ENCODE peak calls at places on chromosome 20, in five cellular contexts. V is uterus, E is endodermal cell, P is AG04449, O is heart left ventricle. D is an unnamed sample.

GRCh38 chr20:42219005-42219404 is 600.8 kb upstream of the CHD6 start:
- DNase-seq in V (no peak), E (no peak), P (no peak), O (no peak), D (no peak)

GRCh38 chr20:50274570-50275430 is 84.2 kb downstream of the CEBPB start:
- DNase-seq in V (no peak), E (no peak), P (no peak), O (peak), D (no peak)

GRCh38 chr20:36646678-36647077 is 682 bp upstream of the SLA2 start:
- DNase-seq in V (no peak), E (no peak), P (no peak), O (no peak), D (no peak)

GRCh38 chr20:3559637-3560036 is 88.8 kb downstream of the ATRN start:
- DNase-seq in V (no peak), E (no peak), P (no peak), O (no peak), D (no peak)

GRCh38 chr20:63469019-63469712 is 3.3 kb downstream of the KCNQ2 start:
- DNase-seq in V (no peak), E (no peak), P (no peak), O (no peak), D (no peak)

GRCh38 chr20:48787861-48788375 is 39.9 kb downstream of the PREX1 start:
- DNase-seq in V (no peak), E (no peak), P (no peak), O (no peak), D (peak)

GRCh38 chr20:51860015-51860882 is 57.9 kb upstream of the SALL4 start:
- DNase-seq in V (no peak), E (no peak), P (no peak), O (no peak), D (peak)

GRCh38 chr20:57390604-57391438 is at the start of gene RBM38:
- DNase-seq in V (peak), E (peak), P (no peak), O (peak), D (peak)

GRCh38 chr20:18957328-18957727 is 143.7 kb downstream of the SCP2D1 start:
- DNase-seq in V (no peak), E (no peak), P (no peak), O (no peak), D (no peak)

GRCh38 chr20:23106271-23106851 is 20.2 kb upstream of the CD93 start:
- DNase-seq in V (no peak), E (no peak), P (no peak), O (no peak), D (no peak)

GRCh38 chr20:17137692-17138091 is 89.1 kb upstream of the PCSK2 start:
- DNase-seq in V (no peak), E (no peak), P (no peak), O (no peak), D (no peak)

GRCh38 chr20:50579511-50579910 is 69.3 kb downstream of the PTPN1 start:
- DNase-seq in V (no peak), E (no peak), P (no peak), O (no peak), D (no peak)

GRCh38 chr20:10982692-10983091 is 308.9 kb upstream of the JAG1 start:
- DNase-seq in V (peak), E (peak), P (peak), O (peak), D (peak)

GRCh38 chr20:50172347-50173013 is 18.1 kb upstream of the CEBPB start:
- DNase-seq in V (peak), E (peak), P (no peak), O (peak), D (peak)

GRCh38 chr20:43840382-43841070 is 74.1 kb upstream of the TOX2 start:
- DNase-seq in V (no peak), E (peak), P (no peak), O (no peak), D (peak)

GRCh38 chr20:2701671-2702081 is 9.1 kb downstream of the EBF4 start:
- DNase-seq in V (no peak), E (peak), P (no peak), O (no peak), D (no peak)

GRCh38 chr20:56003966-56004365 is 1.4 kb downstream of the CBLN4 start:
- DNase-seq in V (peak), E (peak), P (no peak), O (peak), D (no peak)

GRCh38 chr20:8127553-8128255 is 4.4 kb upstream of the PLCB1 start:
- DNase-seq in V (no peak), E (no peak), P (no peak), O (no peak), D (no peak)

GRCh38 chr20:34262488-34263288 is 21.5 kb downstream of the ASIP start:
- DNase-seq in V (peak), E (peak), P (no peak), O (no peak), D (peak)

GRCh38 chr20:51532577-51533191 is 9.8 kb downstream of the NFATC2 start:
- DNase-seq in V (no peak), E (no peak), P (no peak), O (peak), D (peak)

GRCh38 chr20:48761023-48761785 is 66.6 kb downstream of the PREX1 start:
- DNase-seq in V (no peak), E (no peak), P (no peak), O (peak), D (no peak)

GRCh38 chr20:50248104-50248631 is 57.5 kb downstream of the CEBPB start:
- DNase-seq in V (no peak), E (no peak), P (no peak), O (no peak), D (peak)

GRCh38 chr20:31677553-31678260 is 40.0 kb downstream of the COX4I2 start:
- DNase-seq in V (no peak), E (no peak), P (no peak), O (no peak), D (no peak)

GRCh38 chr20:31679357-31680285 is 41.9 kb downstream of the COX4I2 start:
- DNase-seq in V (no peak), E (no peak), P (no peak), O (no peak), D (no peak)

GRCh38 chr20:31676534-31677030 is 38.9 kb downstream of the COX4I2 start:
- DNase-seq in V (no peak), E (no peak), P (no peak), O (no peak), D (no peak)

GRCh38 chr20:31680286-31681127 is 42.2 kb downstream of the BCL2L1 start:
- DNase-seq in V (no peak), E (no peak), P (no peak), O (no peak), D (no peak)

GRCh38 chr20:31678389-31679356 is 41.0 kb downstream of the COX4I2 start:
- DNase-seq in V (no peak), E (peak), P (no peak), O (no peak), D (no peak)
- TF ChIP-seq CTCF in V (no peak), E (peak), P (no peak), O (no peak), D (no peak)

GRCh38 chr20:31603822-31604566 is 1.1 kb upstream of the ID1 start:
- DNase-seq in V (peak), E (peak), P (no peak), O (peak), D (peak)

GRCh38 chr20:31604567-31605030 is 490 bp upstream of the ID1 start:
- DNase-seq in V (no peak), E (no peak), P (no peak), O (no peak), D (no peak)

GRCh38 chr20:31602430-31602778 is 2.7 kb upstream of the ID1 start:
- DNase-seq in V (no peak), E (no peak), P (no peak), O (no peak), D (no peak)

GRCh38 chr20:31605031-31605901 is at the start of gene ID1:
- DNase-seq in V (peak), E (peak), P (no peak), O (peak), D (peak)

DNA sequence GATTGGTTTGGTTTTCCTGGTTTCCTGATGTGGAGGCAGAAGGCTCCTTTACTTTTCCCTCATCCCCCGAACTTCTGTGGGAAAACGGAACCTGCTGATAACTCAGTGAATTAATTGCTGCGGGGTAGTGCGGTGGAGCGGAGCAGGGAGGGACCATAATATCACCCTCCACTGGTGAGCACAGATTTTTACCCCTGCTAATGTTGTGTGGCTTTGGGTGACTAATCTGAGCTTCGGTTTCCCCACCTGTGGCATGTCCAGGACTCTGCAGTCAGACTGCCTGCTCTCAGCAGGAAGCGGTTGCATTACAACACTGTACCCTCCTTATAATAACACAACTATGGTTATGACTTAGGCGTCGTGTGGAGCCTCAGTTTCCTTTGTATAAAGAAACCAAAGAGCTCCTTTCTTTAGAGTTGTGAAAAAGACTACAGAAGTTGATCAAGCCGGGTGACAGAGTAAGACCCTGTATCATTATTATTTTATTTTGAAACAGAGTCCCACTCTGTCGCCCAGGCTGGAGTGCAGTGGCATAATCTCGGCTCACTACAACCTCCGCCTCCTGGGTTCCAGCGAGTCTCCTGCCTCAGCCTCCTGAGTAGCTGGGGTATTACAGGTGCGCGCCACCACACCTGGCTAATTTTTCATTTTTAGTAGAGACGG is 2.2 kb upstream of the ID1 start:
- DNase-seq in V (no peak), E (peak), P (no peak), O (no peak), D (peak)
- H3K4me3 ChIP-seq in V (no peak), E (no peak), P (peak), O (no peak), D (no peak)

GRCh38 chr20:9214676-9215075 is 145.8 kb downstream of the PLCB4 start:
- DNase-seq in V (no peak), E (no peak), P (peak), O (no peak), D (peak)

GRCh38 chr20:9220874-9221547 is 152.1 kb downstream of the PLCB4 start:
- DNase-seq in V (no peak), E (peak), P (peak), O (no peak), D (peak)

GRCh38 chr20:9218412-9219001 is 149.6 kb downstream of the PLCB4 start:
- DNase-seq in V (peak), E (no peak), P (peak), O (no peak), D (peak)

GRCh38 chr20:9211016-9211760 is 142.3 kb downstream of the PLCB4 start:
- DNase-seq in V (no peak), E (no peak), P (no peak), O (no peak), D (no peak)

GRCh38 chr20:9215539-9215938 is 146.7 kb downstream of the PLCB4 start:
- DNase-seq in V (no peak), E (no peak), P (no peak), O (no peak), D (no peak)
- TF ChIP-seq CTCF in V (no peak), E (peak), P (no peak), O (peak), D (peak)

GRCh38 chr20:47350181-47350550 is 6.3 kb downstream of the ZMYND8 start:
- DNase-seq in V (no peak), E (no peak), P (no peak), O (no peak), D (no peak)

GRCh38 chr20:47347661-47348462 is 8.6 kb downstream of the ZMYND8 start:
- DNase-seq in V (no peak), E (no peak), P (no peak), O (no peak), D (no peak)

GRCh38 chr20:47350691-47351545 is 5.6 kb downstream of the ZMYND8 start:
- DNase-seq in V (no peak), E (no peak), P (no peak), O (no peak), D (no peak)

GRCh38 chr20:47349365-47350180 is 6.9 kb downstream of the ZMYND8 start:
- DNase-seq in V (no peak), E (no peak), P (no peak), O (no peak), D (no peak)

DNA sequence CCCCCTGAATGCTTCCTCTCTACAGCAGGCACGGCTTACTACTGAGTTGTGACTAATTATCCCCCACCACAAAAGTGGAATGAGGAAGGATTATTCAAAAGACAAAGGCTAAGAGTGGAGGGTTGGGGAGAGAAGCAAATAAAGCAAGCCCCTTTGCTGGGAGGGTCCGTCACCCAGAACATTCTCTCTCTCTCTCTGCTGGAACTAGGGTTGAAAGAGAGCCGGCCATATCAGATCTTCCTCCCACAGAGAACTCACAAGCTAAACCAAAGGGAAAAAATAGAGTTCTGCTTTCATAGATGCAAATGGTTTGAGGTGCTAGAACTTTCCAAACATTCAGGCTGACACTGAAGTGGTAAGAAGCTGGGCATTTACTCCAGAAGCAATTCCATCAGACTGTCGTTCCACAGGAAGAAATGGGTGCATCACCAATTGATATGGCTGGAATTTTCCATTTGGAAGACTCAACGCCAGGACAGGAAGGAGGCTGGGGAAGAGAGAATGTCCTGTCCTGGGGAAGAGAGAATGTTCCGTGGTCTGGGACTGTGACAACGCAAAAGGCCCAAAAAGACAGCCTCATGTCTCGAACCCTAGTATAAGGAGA is 7.9 kb downstream of the ZMYND8 start:
- DNase-seq in V (no peak), E (peak), P (no peak), O (no peak), D (no peak)
- H3K4me3 ChIP-seq in V (no peak), E (peak), P (no peak), O (no peak), D (no peak)

DNA sequence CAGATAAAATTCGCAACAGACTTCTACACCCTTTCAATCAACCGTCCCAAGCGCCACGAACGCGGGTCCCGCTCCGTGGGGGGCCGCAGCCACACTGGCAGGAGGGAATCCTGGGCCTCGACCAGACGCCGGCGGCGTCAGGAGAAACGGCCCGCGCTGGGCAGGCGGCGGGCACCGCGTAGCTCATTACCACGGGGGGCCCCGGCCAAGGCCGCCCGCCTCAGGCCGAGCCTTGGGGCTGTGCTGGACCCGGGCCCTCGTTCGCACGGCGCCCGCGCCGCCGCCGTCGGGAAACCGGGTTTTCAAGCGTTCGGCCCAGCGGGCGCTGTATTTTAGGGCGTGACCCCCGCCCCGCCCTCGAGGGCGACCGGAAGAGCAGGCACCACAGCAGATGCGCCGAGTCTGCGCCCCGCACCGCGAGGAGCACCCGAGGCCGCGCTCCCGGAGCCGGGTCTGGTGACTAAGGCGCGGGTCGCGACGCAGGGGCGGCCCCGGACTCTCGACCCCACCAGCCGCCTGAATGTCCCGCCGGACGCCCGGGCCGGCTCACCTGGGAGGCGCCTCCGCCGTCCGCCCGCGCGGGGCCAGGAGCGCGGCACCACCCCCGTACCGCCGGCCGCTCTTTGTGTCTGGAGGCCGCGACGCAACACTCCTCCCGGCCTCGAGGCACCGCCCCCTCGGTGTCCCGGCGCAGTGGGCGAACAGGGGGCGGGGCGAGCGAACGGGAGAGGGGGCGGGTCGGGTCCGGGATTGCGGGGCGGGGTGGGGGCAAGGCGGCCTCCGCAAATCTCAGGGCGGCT is at the start of gene NINL:
- DNase-seq in V (peak), E (peak), P (no peak), O (peak), D (peak)
- TF ChIP-seq CTCF in V (no peak), E (no peak), P (no peak), O (no peak), D (no peak)

DNA sequence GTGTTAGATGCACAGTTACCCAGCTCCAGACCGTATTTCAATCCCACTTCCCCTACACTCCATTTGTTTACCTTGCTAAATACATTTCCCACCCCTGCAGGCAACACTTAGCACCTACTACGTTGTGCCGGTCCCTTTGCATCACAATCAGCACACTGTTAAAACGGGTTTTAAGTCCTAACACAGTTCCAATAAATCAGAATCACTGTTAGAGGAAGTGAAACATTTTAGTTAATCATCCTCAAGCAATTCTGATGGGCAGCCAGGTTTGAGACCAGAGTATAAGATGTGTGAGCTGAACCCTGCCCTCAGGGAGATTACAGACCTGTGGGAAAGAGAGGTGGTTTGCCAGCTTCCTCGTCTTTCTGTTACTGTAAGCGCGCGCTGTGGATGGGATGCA is 3.0 kb downstream of the ZCCHC3 start:
- DNase-seq in V (no peak), E (peak), P (no peak), O (no peak), D (no peak)
- H3K4me3 ChIP-seq in V (peak), E (peak), P (peak), O (peak), D (peak)

DNA sequence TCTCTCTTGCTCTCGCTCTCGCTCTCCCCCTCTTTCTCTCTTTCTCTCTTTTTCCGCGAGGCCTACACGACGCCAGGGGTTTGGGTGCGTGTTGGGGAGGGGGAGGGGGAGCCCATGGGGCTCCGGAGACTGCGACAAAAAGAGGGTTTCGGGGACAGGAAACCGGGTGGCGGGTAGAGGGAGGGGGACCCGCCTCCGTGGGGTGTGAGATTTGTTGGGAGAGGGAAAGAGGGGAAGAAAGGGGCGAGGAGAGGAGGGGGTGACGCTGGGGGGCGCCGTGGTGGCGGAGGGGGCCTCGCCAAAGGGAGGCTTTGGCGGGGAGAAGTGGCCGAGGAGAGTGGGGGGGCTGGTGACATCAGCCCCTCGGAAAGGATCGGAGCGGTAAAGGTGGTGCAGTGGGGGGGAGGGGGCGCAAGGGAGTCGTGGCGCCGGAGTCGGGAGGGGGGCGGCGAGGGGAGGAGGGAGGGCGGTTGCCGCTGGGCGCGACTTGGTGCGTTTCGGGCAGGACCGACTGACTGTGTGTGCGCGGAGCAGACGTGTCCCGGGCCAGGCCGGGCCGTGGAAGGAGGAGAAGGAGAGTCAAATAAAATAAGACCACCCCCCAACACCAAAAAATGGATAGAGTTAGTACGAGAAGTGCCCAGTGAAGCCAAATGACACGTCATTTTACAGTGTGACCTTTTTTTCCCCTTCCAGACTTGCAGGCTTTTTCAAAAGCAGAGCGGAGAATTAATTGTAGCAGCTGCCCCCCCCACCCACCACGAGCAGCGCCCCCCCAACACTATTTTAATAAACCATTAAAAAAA is 39.8 kb downstream of the GNAS start:
- DNase-seq in V (peak), E (peak), P (no peak), O (peak), D (peak)
- TF ChIP-seq CTCF in V (no peak), E (no peak), P (no peak), O (no peak), D (no peak)

GRCh38 chr20:9837634-9838033 is 1.2 kb downstream of the PAK5 start:
- DNase-seq in V (no peak), E (no peak), P (no peak), O (no peak), D (no peak)

GRCh38 chr20:9838378-9839295 is at the start of gene PAK5:
- DNase-seq in V (no peak), E (peak), P (no peak), O (peak), D (peak)

GRCh38 chr20:9835302-9835701 is 3.6 kb downstream of the PAK5 start:
- DNase-seq in V (no peak), E (no peak), P (no peak), O (no peak), D (no peak)

GRCh38 chr20:9839626-9840025 is 750 bp upstream of the PAK5 start:
- DNase-seq in V (no peak), E (no peak), P (no peak), O (no peak), D (no peak)

GRCh38 chr20:9838035-9838377 is 870 bp downstream of the PAK5 start:
- DNase-seq in V (no peak), E (no peak), P (no peak), O (no peak), D (no peak)
- H3K4me3 ChIP-seq in V (no peak), E (peak), P (no peak), O (no peak), D (no peak)